ENCODE peak calls at places on chromosomes 5 and 9, in nine cellular contexts. F is cardiac fibroblast; O is non-pigmented ciliary epithelial cell; A is activated naive CD8-positive, alpha-beta T cell treated with anti-CD3 and anti-CD28 coated beads, Interleukin-2, amount 50 U/mL, for 16 hours; M is hypothalamus; P is fibroblast of gingiva; N is left lung; Q is GM12891; W is stimulated activated CD4-positive, alpha-beta T cell treated with anti-CD3 and anti-CD28 coated beads, TNF-alpha, amount 100 ng/mL, for 48 hours. L is an unnamed sample.

GRCh38 chr9:105842023-105842644 is 147.8 kb downstream of the TMEM38B start:
- DNase-seq in F (peak; percentile 56), O (peak; percentile 9), A (no peak), M (no peak), P (peak; percentile 14), N (no peak), Q (peak; percentile 13), W (no peak), L (peak; percentile 16)

GRCh38 chr5:157431544-157432200 is 28.3 kb upstream of the NIPAL4 start:
- DNase-seq in F (peak; percentile 76), O (peak; percentile 30), A (no peak), M (no peak), P (peak; percentile 46), N (no peak), Q (no peak), W (no peak), L (peak; percentile 38)

GRCh38 chr5:68021185-68021584 is 194.4 kb upstream of the PIK3R1 start:
- DNase-seq in F (no peak), O (no peak), A (no peak), M (no peak), P (no peak), N (no peak), Q (no peak), W (no peak), L (no peak)

GRCh38 chr5:164422400-164422799 is 917.0 kb downstream of the MAT2B start:
- DNase-seq in F (peak; percentile 82), O (no peak), A (no peak), M (no peak), P (peak; percentile 1), N (no peak), Q (no peak), W (no peak), L (no peak)

GRCh38 chr9:21506910-21507795 is 25.0 kb upstream of the IFNE start:
- DNase-seq in F (peak; percentile 96), O (peak; percentile 83), A (no peak), M (no peak), P (peak; percentile 91), N (no peak), Q (no peak), W (no peak), L (peak; percentile 91)

GRCh38 chr5:151259931-151260330 is 6.9 kb downstream of the GM2A start:
- DNase-seq in F (no peak), O (no peak), A (no peak), M (no peak), P (no peak), N (no peak), Q (no peak), W (no peak), L (no peak)

GRCh38 chr5:147371290-147371689 is 136.5 kb downstream of the STK32A start:
- DNase-seq in F (no peak), O (no peak), A (no peak), M (no peak), P (no peak), N (no peak), Q (no peak), W (no peak), L (no peak)

GRCh38 chr5:138482645-138483044 is 17.4 kb downstream of the EGR1 start:
- DNase-seq in F (no peak), O (no peak), A (no peak), M (no peak), P (no peak), N (no peak), Q (no peak), W (no peak), L (no peak)

GRCh38 chr9:134433101-134433500 is 106.8 kb downstream of the RXRA start:
- DNase-seq in F (peak; percentile 38), O (no peak), A (no peak), M (no peak), P (peak; percentile 59), N (no peak), Q (no peak), W (no peak), L (no peak)

GRCh38 chr9:2623046-2623865 is 1.7 kb downstream of the VLDLR start:
- DNase-seq in F (peak; percentile 52), O (no peak), A (no peak), M (peak; percentile 79), P (no peak), N (peak; percentile 82), Q (peak; percentile 16), W (no peak), L (no peak)

GRCh38 chr9:124282442-124283231 is 24.9 kb downstream of the NEK6 start:
- DNase-seq in F (peak; percentile 78), O (no peak), A (no peak), M (no peak), P (peak; percentile 39), N (no peak), Q (no peak), W (no peak), L (no peak)